ENCODE peak calls at places on chromosomes 6 and 20, in seven cellular contexts. V is GM23248, B is hepatocyte, J is SK-N-SH, G is mammary epithelial cell, M is GM23338, D is IMR-90. Y is an unnamed sample.
A peak's percentile ranks its signal among the peaks of the same experiment; 100 is the strongest.

GRCh38 chr6:100378576-100378975 is 86.1 kb downstream of the SIM1 start:
- DNase-seq in V (no peak), G (no peak), M (no peak), D (no peak), J (no peak), B (no peak), Y (no peak)

GRCh38 chr6:71287038-71287437 is 1.6 kb upstream of the OGFRL1 start:
- DNase-seq in B (no peak), J (no peak), D (peak; percentile 11), M (no peak), G (no peak), V (peak; percentile 63), Y (peak; percentile 80)

GRCh38 chr20:57656252-57656820 is 36.1 kb upstream of the ZBP1 start:
- DNase-seq in G (no peak), M (no peak), B (no peak), J (peak; percentile 11), D (no peak), V (no peak), Y (no peak)

GRCh38 chr6:110529355-110529754 is 52.9 kb upstream of the SLC22A16 start:
- DNase-seq in B (no peak), J (no peak), G (peak; percentile 84), V (peak; percentile 75), M (no peak), D (peak; percentile 85), Y (no peak)

GRCh38 chr6:155106456-155107107 is 111.5 kb downstream of the TIAM2 start:
- DNase-seq in B (no peak), M (no peak), V (no peak), J (no peak), G (no peak), D (no peak), Y (no peak)

GRCh38 chr6:143973097-143973979 is 34.7 kb downstream of the PLAGL1 start:
- DNase-seq in G (no peak), B (no peak), M (peak; percentile 96), V (no peak), D (no peak), J (no peak), Y (no peak)

GRCh38 chr20:49573900-49574416 is 6.0 kb upstream of the PTGIS start:
- DNase-seq in M (no peak), V (peak; percentile 98), G (no peak), D (peak; percentile 59), B (no peak), J (no peak), Y (no peak)

GRCh38 chr6:4774715-4775590 is 1.3 kb upstream of the CDYL start:
- DNase-seq in G (peak; percentile 16), D (no peak), V (peak; percentile 38), J (peak; percentile 37), B (peak; percentile 44), M (peak; percentile 61), Y (no peak)

GRCh38 chr20:48131581-48131980 is 346.3 kb upstream of the SULF2 start:
- DNase-seq in M (no peak), D (no peak), G (no peak), B (no peak), V (no peak), J (no peak), Y (no peak)

GRCh38 chr6:22236626-22237414 is 60.0 kb downstream of the PRL start:
- DNase-seq in G (peak; percentile 97), J (no peak), M (no peak), D (peak; percentile 95), V (peak; percentile 87), B (peak; percentile 25), Y (no peak)

GRCh38 chr6:26411751-26412150 is 9.7 kb downstream of the BTN3A1 start:
- DNase-seq in J (no peak), M (no peak), D (peak; percentile 36), V (peak; percentile 29), G (peak; percentile 9), B (no peak), Y (no peak)

GRCh38 chr6:155273438-155273837 is 9.6 kb downstream of the CLDN20 start:
- DNase-seq in V (peak; percentile 37), M (peak; percentile 52), D (peak; percentile 93), B (peak; percentile 43), J (peak; percentile 65), G (peak; percentile 94), Y (no peak)

GRCh38 chr6:53795254-53795701 is 473 bp downstream of the LRRC1 start:
- DNase-seq in M (peak; percentile 54), J (no peak), D (no peak), G (peak; percentile 53), V (no peak), B (no peak), Y (no peak)

GRCh38 chr6:41539204-41539603 is 7.0 kb upstream of the FOXP4 start:
- DNase-seq in G (no peak), D (no peak), B (no peak), M (no peak), V (no peak), J (no peak), Y (no peak)

GRCh38 chr6:41535766-41536165 is 10.4 kb upstream of the FOXP4 start:
- DNase-seq in B (no peak), J (no peak), M (no peak), D (no peak), G (no peak), V (peak; percentile 14), Y (no peak)

GRCh38 chr6:41537359-41537758 is 8.8 kb upstream of the FOXP4 start:
- DNase-seq in D (no peak), J (no peak), M (no peak), B (peak; percentile 52), V (no peak), G (no peak), Y (no peak)

GRCh38 chr6:41538556-41539182 is 7.5 kb upstream of the FOXP4 start:
- DNase-seq in V (peak; percentile 31), M (no peak), B (no peak), D (peak; percentile 13), G (no peak), J (no peak), Y (peak; percentile 57)

GRCh38 chr6:41536884-41537347 is 9.3 kb upstream of the FOXP4 start:
- DNase-seq in G (peak; percentile 82), M (no peak), D (no peak), V (no peak), B (peak; percentile 41), J (no peak), Y (no peak)
- H3K4me2 ChIP-seq in G (peak overlapping the region; percentile 23), M (no peak overlapping the region), D (no peak overlapping the region), V (no peak overlapping the region), B (peak overlapping the region; percentile 9), J (no peak overlapping the region), Y (no peak overlapping the region)

GRCh38 chr6:52276130-52276529 is 8.4 kb downstream of the MCM3 start:
- DNase-seq in M (no peak), J (no peak), B (no peak), V (no peak), D (no peak), G (no peak), Y (no peak)
- H2AFZ ChIP-seq in M (no peak overlapping the region), J (no peak overlapping the region), B (no peak overlapping the region), V (no peak overlapping the region), D (no peak overlapping the region), G (no peak overlapping the region), Y (no peak overlapping the region)

DNA sequence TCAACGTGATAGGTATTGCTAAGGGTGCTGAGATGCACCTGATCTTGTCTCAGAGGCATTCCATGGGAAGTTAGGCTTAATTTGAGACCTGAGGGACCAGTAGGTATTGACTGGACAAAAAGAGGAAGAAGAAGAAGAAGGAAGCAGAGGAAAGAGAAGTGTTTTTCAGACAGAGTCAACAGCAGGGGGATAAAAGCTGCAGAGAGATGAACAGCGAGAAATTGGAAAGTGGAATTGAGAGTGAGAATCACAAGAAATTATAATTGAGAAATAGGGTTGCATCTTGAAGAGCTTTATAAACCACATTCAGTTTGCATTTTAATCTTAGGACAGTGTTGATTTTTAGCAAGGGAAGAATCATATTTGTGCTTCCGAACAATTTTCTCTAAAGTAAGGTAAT is 254.0 kb downstream of the CD83 start:
- DNase-seq in J (no peak), M (no peak), V (no peak), G (no peak), D (no peak), B (no peak), Y (no peak)
- H3K4me2 ChIP-seq in J (no peak overlapping the region), M (no peak overlapping the region), V (no peak overlapping the region), G (no peak overlapping the region), D (no peak overlapping the region), B (no peak overlapping the region), Y (no peak overlapping the region)

GRCh38 chr6:87082160-87082721 is 12.7 kb downstream of the CGA start:
- DNase-seq in M (no peak), J (no peak), B (no peak), G (no peak), D (no peak), V (no peak), Y (no peak)
- H2AFZ ChIP-seq in M (no peak overlapping the region), J (no peak overlapping the region), B (no peak overlapping the region), G (no peak overlapping the region), D (no peak overlapping the region), V (no peak overlapping the region), Y (no peak overlapping the region)

DNA sequence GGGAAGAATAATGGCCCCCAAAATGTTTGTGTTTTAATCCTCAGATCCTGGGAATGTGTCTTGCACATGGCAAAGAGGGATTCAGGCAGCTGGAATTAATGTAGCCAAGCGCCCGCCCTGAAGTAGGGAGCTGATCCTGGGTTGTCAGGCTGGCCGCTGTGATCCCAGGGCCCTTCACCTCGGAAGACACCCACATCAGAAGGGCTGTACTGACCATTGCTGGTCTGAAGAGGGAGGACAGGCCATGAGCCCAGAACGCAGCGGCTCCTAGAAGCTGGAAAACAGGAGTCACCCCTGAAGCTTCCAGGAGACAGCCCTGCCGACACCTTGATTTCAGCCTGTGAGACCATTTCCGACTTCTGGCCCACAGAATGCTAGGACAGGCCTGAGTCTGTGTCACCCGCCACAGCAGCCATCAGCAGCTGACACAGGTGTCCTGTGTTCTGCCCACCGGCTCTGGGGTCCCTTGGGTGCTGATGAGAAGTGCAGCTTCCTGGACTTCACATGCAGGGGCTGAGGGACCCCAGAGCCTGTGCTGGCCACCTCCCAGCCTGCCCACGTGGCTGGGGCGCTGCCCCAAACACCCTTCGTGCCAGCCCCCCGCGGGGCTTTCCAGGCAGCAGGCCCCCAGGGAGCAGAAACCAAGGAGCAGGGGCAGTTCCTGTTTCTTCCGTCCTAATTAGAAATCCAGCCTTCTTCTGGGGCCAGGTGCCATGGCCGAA is 86.3 kb downstream of the ERMARD start:
- DNase-seq in J (no peak), V (no peak), M (no peak), G (no peak), B (no peak), D (no peak), Y (no peak)
- H3K4me2 ChIP-seq in J (no peak overlapping the region), V (no peak overlapping the region), M (no peak overlapping the region), G (no peak overlapping the region), B (no peak overlapping the region), D (no peak overlapping the region), Y (no peak overlapping the region)

DNA sequence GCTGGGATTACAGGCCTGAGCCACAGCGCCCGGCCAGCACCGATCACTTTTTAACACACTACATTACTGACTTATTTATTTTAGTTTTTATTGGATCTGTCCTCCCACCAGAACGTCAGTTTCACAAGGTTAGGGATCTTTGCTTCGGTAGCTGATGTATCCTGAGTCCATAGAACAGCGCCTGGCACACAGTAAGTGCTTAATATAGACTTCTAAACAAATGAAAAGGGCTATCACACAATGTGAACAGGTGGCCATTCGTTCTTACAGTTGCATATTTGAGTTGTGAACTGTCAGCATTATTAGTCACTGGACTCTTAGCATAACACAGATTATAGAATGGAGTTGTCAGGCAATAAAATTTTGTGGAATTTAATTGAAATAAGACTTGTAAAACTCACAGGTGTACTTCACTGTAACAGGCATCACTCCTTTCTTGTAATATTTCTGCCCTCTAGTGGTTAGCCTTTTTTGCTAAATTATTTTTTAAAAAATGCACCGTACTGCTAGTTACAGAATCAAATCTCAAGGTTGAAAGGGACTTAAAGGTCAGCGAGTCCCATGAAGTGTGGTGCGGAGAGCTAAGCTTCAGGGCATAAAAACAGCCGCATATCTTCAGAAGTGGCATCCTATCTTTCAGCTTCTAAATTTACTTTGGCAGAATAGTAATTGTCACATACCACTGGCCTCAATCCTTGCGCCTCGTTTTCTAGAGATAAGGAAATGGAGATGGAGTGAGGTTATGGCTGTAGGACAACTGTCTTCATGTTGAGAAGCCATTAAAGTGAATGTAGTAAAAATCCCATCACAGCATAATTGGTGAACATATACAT is 3.4 kb upstream of the TBC1D7 start:
- DNase-seq in B (peak; percentile 47), V (peak; percentile 49), J (peak; percentile 27), G (peak; percentile 42), D (peak; percentile 29), M (peak; percentile 44), Y (peak; percentile 79)
- H2AFZ ChIP-seq in B (no peak overlapping the region), V (no peak overlapping the region), J (peak overlapping the region; percentile 76), G (no peak overlapping the region), D (no peak overlapping the region), M (no peak overlapping the region), Y (no peak overlapping the region)

Y was measured in Karpas-422.